ENCODE peak calls at places on chromosomes 1 and 21, in four cellular contexts. K is aorta, Z is neuronal stem cell, W is Panc1. P is an unnamed sample.

GRCh38 chr1:205481629-205482071 is 22.8 kb upstream of the CDK18 start:
- DNase-seq in Z (no peak), K (no peak), W (no peak), P (no peak)

GRCh38 chr1:187476671-187477070 is 647.9 kb downstream of the PLA2G4A start:
- DNase-seq in W (no peak), K (no peak), Z (no peak), P (no peak)

GRCh38 chr1:1889847-1890505 is 911 bp downstream of the GNB1 start:
- DNase-seq in Z (no peak), W (no peak), K (peak; percentile 88), P (no peak)

GRCh38 chr21:36509966-36510742 is 30.2 kb upstream of the CLDN14 start:
- DNase-seq in Z (no peak), K (no peak), W (no peak), P (no peak)

GRCh38 chr1:168392958-168393357 is 112.3 kb downstream of the TBX19 start:
- DNase-seq in W (no peak), K (no peak), Z (no peak), P (no peak)

GRCh38 chr1:64495878-64496277 is 25.9 kb downstream of the CACHD1 start:
- DNase-seq in W (no peak), Z (no peak), K (no peak), P (no peak)

GRCh38 chr1:4086085-4086850 is 186.2 kb upstream of the C1orf174 start:
- DNase-seq in W (no peak), Z (no peak), K (peak; percentile 52), P (no peak)

GRCh38 chr1:44016081-44016874 is 15.0 kb downstream of the SLC6A9 start:
- DNase-seq in W (no peak), Z (no peak), K (no peak), P (no peak)

GRCh38 chr1:31672988-31673387 is 28.3 kb upstream of the PEF1 start:
- DNase-seq in Z (no peak), K (peak; percentile 84), W (no peak), P (no peak)

GRCh38 chr1:160672789-160673695 is 26.2 kb upstream of the SLAMF1 start:
- DNase-seq in Z (no peak), K (no peak), W (no peak), P (no peak)

GRCh38 chr1:150813028-150813707 is 5.1 kb upstream of the CTSK start:
- DNase-seq in W (peak; percentile 42), K (peak; percentile 77), Z (no peak), P (no peak)

GRCh38 chr1:235407419-235407818 is 40.2 kb downstream of the TBCE start:
- DNase-seq in K (no peak), Z (no peak), W (no peak), P (no peak)

GRCh38 chr1:43951021-43951985 is 4.6 kb downstream of the IPO13 start:
- DNase-seq in K (no peak), Z (no peak), W (no peak), P (no peak)

GRCh38 chr21:30268608-30269197 is 14.0 kb downstream of the KRTAP24-1 start:
- DNase-seq in Z (no peak), W (no peak), K (no peak), P (no peak)

GRCh38 chr21:28539623-28539988 is 453.1 kb downstream of the LTN1 start:
- DNase-seq in K (no peak), Z (no peak), W (no peak), P (no peak)

GRCh38 chr1:181558416-181558815 is 75.1 kb downstream of the CACNA1E start:
- DNase-seq in W (no peak), Z (no peak), K (no peak), P (no peak)

GRCh38 chr1:234750922-234751595 is 141.1 kb upstream of the IRF2BP2 start:
- DNase-seq in K (no peak), Z (no peak), W (no peak), P (no peak)

GRCh38 chr1:7616076-7616833 is 154.8 kb upstream of the VAMP3 start:
- DNase-seq in Z (peak; percentile 43), W (no peak), K (peak; percentile 81), P (no peak)

GRCh38 chr1:175338447-175339135 is 146.0 kb upstream of the KIAA0040 start:
- DNase-seq in W (no peak), Z (no peak), K (no peak), P (peak; percentile 60)

GRCh38 chr1:85992756-85993155 is 163.8 kb downstream of the COL24A1 start:
- DNase-seq in W (no peak), K (no peak), Z (no peak), P (no peak)

GRCh38 chr1:78061825-78062523 is 16.2 kb downstream of the GIPC2 start:
- DNase-seq in Z (no peak), K (no peak), W (no peak), P (no peak)

GRCh38 chr1:235960799-235961198 is 94.1 kb upstream of the LYST start:
- DNase-seq in Z (no peak), W (no peak), K (no peak), P (no peak)

GRCh38 chr1:8147922-8148321 is 121.8 kb upstream of the ERRFI1 start:
- DNase-seq in K (no peak), W (no peak), Z (no peak), P (no peak)

GRCh38 chr1:29758764-29759499 is 522.6 kb downstream of the PTPRU start:
- DNase-seq in W (no peak), K (no peak), Z (no peak), P (no peak)

GRCh38 chr21:18917602-18918001 is 514.0 kb upstream of the TMPRSS15 start:
- DNase-seq in Z (no peak), K (no peak), W (no peak), P (no peak)

GRCh38 chr1:1528639-1529267 is 11.7 kb downstream of the TMEM240 start:
- DNase-seq in W (no peak), K (no peak), Z (no peak), P (no peak)

GRCh38 chr21:46033410-46034404 is 52.1 kb downstream of the COL6A1 start:
- DNase-seq in K (no peak), Z (no peak), W (no peak), P (no peak)

DNA sequence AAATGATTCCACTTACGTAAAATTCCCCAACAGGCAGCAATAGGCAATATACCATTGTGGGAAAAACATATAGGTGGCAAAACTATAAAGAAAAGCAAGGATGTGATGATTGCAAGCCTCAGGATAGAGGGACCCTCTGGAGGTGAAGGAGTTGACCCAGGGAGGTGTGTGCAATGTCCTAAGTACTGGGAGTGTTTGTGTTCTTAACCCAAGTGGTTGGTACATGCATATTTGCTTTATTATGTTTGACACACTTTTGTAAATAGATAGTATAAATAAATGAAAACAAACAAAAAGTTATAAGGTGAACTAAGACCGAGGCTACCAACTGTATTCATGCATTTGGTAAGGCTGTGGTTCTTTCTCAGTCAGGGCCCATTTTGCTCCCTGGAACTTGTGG is 7.5 kb downstream of the MX1 start:
- DNase-seq in K (no peak), Z (no peak), W (no peak), P (no peak)
- H3K27ac ChIP-seq in K (no peak overlapping the region), Z (no peak overlapping the region), W (no peak overlapping the region), P (no peak overlapping the region)

GRCh38 chr1:36273024-36273423 is 33.1 kb upstream of the SH3D21 start:
- DNase-seq in Z (no peak), K (no peak), W (no peak), P (no peak)

GRCh38 chr1:36269408-36269838 is 36.7 kb upstream of the SH3D21 start:
- DNase-seq in K (no peak), W (no peak), Z (no peak), P (no peak)

GRCh38 chr1:36268981-36269380 is 37.2 kb upstream of the SH3D21 start:
- DNase-seq in W (no peak), K (no peak), Z (no peak), P (no peak)
- H3K36me3 ChIP-seq in W (peaks cover 5% of the 10 kb centered on the region), K (no peaks in the 10 kb centered on the region), Z (peaks cover 84% of the 10 kb centered on the region), P (peaks cover 3% of the 10 kb centered on the region)

GRCh38 chr21:33230518-33231324 is 983 bp downstream of the IFNAR2 start:
- DNase-seq in W (no peak), K (peak; percentile 85), Z (peak; percentile 56), P (no peak)

GRCh38 chr21:33229776-33230517 is at the start of gene IFNAR2:
- DNase-seq in K (peak; percentile 93), Z (peak; percentile 76), W (no peak), P (no peak)

GRCh38 chr21:33228455-33228854 is 1.3 kb upstream of the IFNAR2 start:
- DNase-seq in W (no peak), Z (no peak), K (no peak), P (no peak)

GRCh38 chr21:33231526-33231925 is 1.8 kb downstream of the IFNAR2 start:
- DNase-seq in K (no peak), W (no peak), Z (no peak), P (no peak)

GRCh38 chr21:33229099-33229775 is 501 bp upstream of the IFNAR2 start:
- DNase-seq in W (no peak), K (no peak), Z (no peak), P (no peak)
- H3K27ac ChIP-seq in W (no peak overlapping the region), K (no peak overlapping the region), Z (no peak overlapping the region), P (no peak overlapping the region)

DNA sequence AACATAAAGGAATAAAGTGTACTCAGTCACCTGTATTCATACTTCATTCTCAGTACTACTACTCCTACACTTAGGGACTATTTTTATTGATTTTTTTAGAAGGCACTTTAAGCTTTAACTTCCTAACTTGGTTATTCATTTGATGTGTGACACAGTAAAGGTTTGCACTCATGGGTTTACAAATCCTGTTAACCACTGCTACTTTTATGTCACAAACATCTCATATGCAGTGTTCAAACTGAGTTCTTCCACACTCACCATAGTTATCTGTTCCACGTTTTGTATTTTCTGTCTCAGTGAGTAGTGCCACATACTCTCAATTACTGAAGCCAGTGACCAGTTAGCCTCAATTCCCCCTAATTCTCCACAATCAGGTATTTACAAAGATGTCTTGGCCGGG is 33.2 kb downstream of the RCOR3 start:
- DNase-seq in K (no peak), Z (no peak), W (no peak), P (no peak)
- H3K36me3 ChIP-seq in K (peaks cover 6% of the 10 kb centered on the region), Z (peaks cover 91% of the 10 kb centered on the region), W (peaks cover 67% of the 10 kb centered on the region), P (peaks cover 6% of the 10 kb centered on the region)

P was measured in iPS DF 6.9.